ENCODE peak calls at places on chromosome 19, in six cellular contexts. A is NCI-H2227 treated with DMSO at 0.1 percent for 48 hours, Y is NAMALWA, G is HCT116, E is cerebellar nuclear complex, X is HAP-1. H is an unnamed sample.

GRCh38 chr19:18332917-18333530 is 7.4 kb upstream of the PGPEP1 start:
- DNase-seq in E (no peak), A (no peak), G (no peak), X (no peak), Y (no peak), H (no peak)

GRCh38 chr19:46952874-46953273 is 66.8 kb upstream of the NPAS1 start:
- DNase-seq in Y (no peak), A (no peak), X (no peak), E (no peak), G (no peak), H (no peak)

GRCh38 chr19:35350591-35350990 is 2.9 kb downstream of the FFAR1 start:
- DNase-seq in X (no peak), Y (no peak), G (no peak), E (no peak), A (no peak), H (no peak)

GRCh38 chr19:49407079-49407478 is 16.2 kb downstream of the PTH2 start:
- DNase-seq in Y (no peak), G (no peak), A (no peak), E (no peak), X (no peak), H (no peak)

GRCh38 chr19:35946203-35946602 is 10.0 kb downstream of the LRFN3 start:
- DNase-seq in E (no peak), Y (no peak), A (no peak), X (no peak), G (no peak), H (no peak)

GRCh38 chr19:42272989-42273406 is 3.9 kb downstream of the CIC start:
- DNase-seq in A (no peak), X (no peak), Y (no peak), G (no peak), E (no peak), H (no peak)

GRCh38 chr19:16100524-16100923 is 11.2 kb upstream of the RAB8A start:
- DNase-seq in G (no peak), Y (no peak), A (no peak), E (no peak), X (no peak), H (no peak)

GRCh38 chr19:1554968-1555801 is 12.9 kb downstream of the MEX3D start:
- DNase-seq in G (no peak), Y (no peak), X (no peak), A (no peak), E (no peak), H (no peak)

GRCh38 chr19:43124360-43124759 is 41.9 kb upstream of the PSG2 start:
- DNase-seq in G (no peak), X (no peak), A (no peak), E (no peak), Y (peak), H (no peak)

GRCh38 chr19:7597689-7598088 is 2.0 kb downstream of the CAMSAP3 start:
- DNase-seq in X (no peak), G (no peak), Y (no peak), A (no peak), E (no peak), H (no peak)

GRCh38 chr19:45152504-45153338 is 8.1 kb downstream of the NKPD1 start:
- DNase-seq in X (no peak), E (no peak), A (no peak), Y (no peak), G (no peak), H (no peak)

GRCh38 chr19:38543807-38544568 is 73.8 kb downstream of the MAP4K1 start:
- DNase-seq in X (peak), Y (peak), E (no peak), G (peak), A (peak), H (peak)

GRCh38 chr19:55080121-55080914 is 4.6 kb downstream of the EPS8L1 start:
- DNase-seq in G (peak), X (peak), A (peak), Y (peak), E (no peak), H (peak)

GRCh38 chr19:48715681-48716171 is 3.8 kb downstream of the MAMSTR start:
- DNase-seq in E (no peak), A (peak), X (no peak), Y (no peak), G (no peak), H (no peak)

GRCh38 chr19:48060381-48060780 is 16.5 kb upstream of the CABP5 start:
- DNase-seq in Y (no peak), E (no peak), A (no peak), G (no peak), X (no peak), H (no peak)

GRCh38 chr19:10820173-10820572 is 15.8 kb downstream of the TMED1 start:
- DNase-seq in X (no peak), E (no peak), Y (peak), A (no peak), G (no peak), H (no peak)

GRCh38 chr19:14432817-14433453 is at the start of gene PKN1:
- DNase-seq in E (peak), G (no peak), X (peak), A (peak), Y (peak), H (peak)

GRCh38 chr19:1237027-1237659 is 662 bp downstream of the CBARP start:
- DNase-seq in E (no peak), Y (no peak), A (no peak), X (no peak), G (no peak), H (no peak)

GRCh38 chr19:6639439-6639838 is 30.5 kb downstream of the TNFSF14 start:
- DNase-seq in A (no peak), E (no peak), Y (no peak), G (no peak), X (no peak), H (no peak)

GRCh38 chr19:30074741-30075460 is 132.9 kb downstream of the URI1 start:
- DNase-seq in X (no peak), A (no peak), E (no peak), Y (no peak), G (no peak), H (no peak)

H was measured in SK-N-DZ.